ENCODE peak calls at places on chromosomes 6 and 20, in four cellular contexts. L is NCI-H1105; N is effector memory CD8-positive, alpha-beta T cell; C is CD14-positive monocyte. Z is an unnamed sample.

GRCh38 chr6:170251776-170252571 is 38.9 kb downstream of the DLL1 start:
- DNase-seq in N (no peak), C (no peak), L (no peak), Z (no peak)

GRCh38 chr6:12271997-12272396 is 18.2 kb upstream of the EDN1 start:
- DNase-seq in N (no peak), C (no peak), L (no peak), Z (no peak)

GRCh38 chr20:44601801-44602204 is 19.4 kb downstream of the PKIG start:
- DNase-seq in N (no peak), L (no peak), C (no peak), Z (no peak)

GRCh38 chr20:32894711-32895355 is 36.1 kb downstream of the EFCAB8 start:
- DNase-seq in N (no peak), L (no peak), C (no peak), Z (no peak)

GRCh38 chr6:4404410-4404809 is 269.0 kb upstream of the ECI2 start:
- DNase-seq in C (no peak), L (no peak), N (no peak), Z (no peak)

GRCh38 chr20:16178671-16179070 is 394.6 kb downstream of the KIF16B start:
- DNase-seq in C (no peak), L (no peak), N (no peak), Z (no peak)

GRCh38 chr6:166633732-166634535 is 6.9 kb upstream of the RPS6KA2 start:
- DNase-seq in N (no peak), C (peak), L (no peak), Z (peak)

GRCh38 chr6:2116496-2116895 is 128.9 kb downstream of the GMDS start:
- DNase-seq in L (no peak), N (no peak), C (no peak), Z (no peak)

GRCh38 chr20:17518339-17519052 is 12.7 kb downstream of the BFSP1 start:
- DNase-seq in N (no peak), L (no peak), C (no peak), Z (no peak)

GRCh38 chr6:73393278-73393677 is 1.4 kb upstream of the DDX43 start:
- DNase-seq in L (no peak), N (no peak), C (no peak), Z (no peak)

GRCh38 chr6:28553986-28554881 is 28.6 kb downstream of the GPX5 start:
- DNase-seq in N (no peak), C (no peak), L (peak), Z (peak)

GRCh38 chr20:63290136-63290676 is 2.8 kb upstream of the COL20A1 start:
- DNase-seq in L (no peak), N (no peak), C (no peak), Z (no peak)

GRCh38 chr6:96502915-96503314 is 18.7 kb upstream of the UFL1 start:
- DNase-seq in C (no peak), L (no peak), N (no peak), Z (no peak)

GRCh38 chr20:1800777-1801176 is 94.4 kb upstream of the SIRPA start:
- DNase-seq in C (no peak), L (no peak), N (no peak), Z (no peak)

GRCh38 chr6:149478631-149479314 is 6.0 kb downstream of the ZC3H12D start:
- DNase-seq in C (no peak), L (no peak), N (no peak), Z (no peak)

GRCh38 chr20:18587665-18588553 is at the start of gene DTD1:
- DNase-seq in C (peak), N (peak), L (peak), Z (peak)

GRCh38 chr20:16865406-16865805 is 117.2 kb downstream of the OTOR start:
- DNase-seq in L (peak), N (no peak), C (no peak), Z (no peak)

GRCh38 chr6:156013155-156013554 is 557.5 kb upstream of the NOX3 start:
- DNase-seq in L (peak), C (no peak), N (no peak), Z (no peak)

GRCh38 chr6:68873236-68873635 is 238.2 kb downstream of the ADGRB3 start:
- DNase-seq in N (no peak), C (no peak), L (no peak), Z (no peak)

GRCh38 chr6:38378801-38379200 is 260.9 kb downstream of the BTBD9 start:
- DNase-seq in C (no peak), N (no peak), L (no peak), Z (peak)

GRCh38 chr6:135148889-135149288 is 32.2 kb upstream of the MYB start:
- DNase-seq in L (no peak), N (no peak), C (no peak), Z (no peak)

GRCh38 chr6:106757267-106757666 is 127.9 kb downstream of the QRSL1 start:
- DNase-seq in C (no peak), N (no peak), L (no peak), Z (no peak)

GRCh38 chr20:46695888-46696287 is 6.6 kb upstream of the TP53RK start:
- DNase-seq in C (no peak), N (no peak), L (no peak), Z (no peak)

GRCh38 chr20:41352106-41352505 is 11.5 kb downstream of the LPIN3 start:
- DNase-seq in C (no peak), L (no peak), N (no peak), Z (no peak)

GRCh38 chr6:31042801-31043200 is 32.5 kb downstream of the MUC22 start:
- DNase-seq in L (no peak), C (no peak), N (peak), Z (peak)

GRCh38 chr6:27758471-27758870 is 153.7 kb downstream of the OR2B2 start:
- DNase-seq in L (no peak), C (no peak), N (no peak), Z (no peak)

GRCh38 chr6:127937102-127937501 is 36.2 kb upstream of the THEMIS start:
- DNase-seq in C (no peak), L (no peak), N (no peak), Z (no peak)

GRCh38 chr6:156474507-156475120 is 302.6 kb upstream of the ARID1B start:
- DNase-seq in N (no peak), L (no peak), C (no peak), Z (no peak)

GRCh38 chr20:50373674-50374286 is 136.4 kb upstream of the PTPN1 start:
- DNase-seq in N (no peak), C (no peak), L (no peak), Z (peak)

GRCh38 chr6:6438286-6438685 is 117.8 kb upstream of the F13A1 start:
- DNase-seq in C (no peak), L (no peak), N (no peak), Z (no peak)

GRCh38 chr20:41248371-41249024 is 69.0 kb downstream of the ZHX3 start:
- DNase-seq in L (no peak), C (no peak), N (no peak), Z (peak)

GRCh38 chr6:424741-425417 is 33.3 kb downstream of the IRF4 start:
- DNase-seq in L (no peak), C (no peak), N (no peak), Z (no peak)

GRCh38 chr6:11329841-11330765 is 97.6 kb upstream of the NEDD9 start:
- DNase-seq in C (peak), N (no peak), L (no peak), Z (no peak)

GRCh38 chr6:51844391-51844735 is 243.1 kb downstream of the PKHD1 start:
- DNase-seq in N (no peak), C (no peak), L (no peak), Z (peak)

GRCh38 chr6:16974387-16974673 is 127.5 kb upstream of the STMND1 start:
- DNase-seq in C (no peak), N (no peak), L (no peak), Z (no peak)

GRCh38 chr6:74250161-74250560 is 554.2 kb downstream of the CD109 start:
- DNase-seq in N (no peak), L (no peak), C (no peak), Z (no peak)

GRCh38 chr6:160767019-160767646 is 65.1 kb downstream of the PLG start:
- DNase-seq in C (no peak), N (no peak), L (peak), Z (peak)